ENCODE peak calls at places on chromosomes 12 and 14, in six cellular contexts. K, E, Z, A, T and Q are unnamed samples.

GRCh38 chr14:49769171-49769570 is 1.2 kb downstream of the KLHDC2 start:
- DNase-seq in K (no peak), E (peak; percentile 27), Z (no peak), A (peak; percentile 66), T (peak; percentile 61), Q (no peak)

GRCh38 chr14:72618424-72618823 is 275.5 kb downstream of the DPF3 start:
- DNase-seq in K (no peak), E (no peak), Z (no peak), A (no peak), T (no peak), Q (no peak)

GRCh38 chr14:57816568-57817284 is 49.2 kb downstream of the SLC35F4 start:
- DNase-seq in K (no peak), E (peak; percentile 21), Z (no peak), A (no peak), T (no peak), Q (no peak)

GRCh38 chr14:91931478-91932088 is 15.9 kb downstream of the FBLN5 start:
- DNase-seq in K (no peak), E (no peak), Z (no peak), A (no peak), T (no peak), Q (no peak)

GRCh38 chr14:80447396-80447795 is 236.1 kb upstream of the DIO2 start:
- DNase-seq in K (no peak), E (no peak), Z (no peak), A (no peak), T (peak; percentile 7), Q (no peak)

GRCh38 chr12:96045566-96045965 is 10.2 kb upstream of the LTA4H start:
- DNase-seq in K (no peak), E (no peak), Z (no peak), A (no peak), T (no peak), Q (no peak)

GRCh38 chr14:69335421-69335820 is 62.7 kb downstream of the ERH start:
- DNase-seq in K (no peak), E (no peak), Z (peak; percentile 27), A (no peak), T (no peak), Q (peak; percentile 18)

GRCh38 chr12:69779928-69780327 is 41.3 kb downstream of the RAB3IP start:
- DNase-seq in K (no peak), E (no peak), Z (no peak), A (peak; percentile 59), T (peak; percentile 64), Q (no peak)